ENCODE peak calls at places on chromosomes 4 and X, in four cellular contexts. Q is colonic mucosa, B is SK-N-SH, C is body of pancreas. O is an unnamed sample.

GRCh38 chrX:153576239-153576870 is 22.6 kb downstream of the CCNQ start:
- DNase-seq in Q (no peak), B (no peak), C (no peak), O (no peak)

GRCh38 chrX:71366674-71367256 is 608 bp downstream of the TAF1 start:
- DNase-seq in B (peak; percentile 44), C (peak; percentile 15), Q (peak; percentile 36), O (no peak)

GRCh38 chr4:98744372-98745150 is 86.2 kb upstream of the TSPAN5 start:
- DNase-seq in C (no peak), Q (peak; percentile 44), B (no peak), O (no peak)

GRCh38 chr4:6492861-6493667 is 20.6 kb upstream of the PPP2R2C start:
- DNase-seq in C (no peak), B (no peak), Q (peak; percentile 9), O (no peak)

GRCh38 chrX:24146283-24146865 is 3.2 kb upstream of the ZFX start:
- DNase-seq in C (no peak), B (no peak), Q (no peak), O (peak; percentile 14)

GRCh38 chrX:118884552-118885138 is 61.0 kb downstream of the ZCCHC12 start:
- DNase-seq in Q (peak; percentile 38), C (peak; percentile 47), B (no peak), O (no peak)

GRCh38 chr4:120853101-120853940 is 69.2 kb downstream of the PRDM5 start:
- DNase-seq in B (no peak), C (no peak), Q (no peak), O (no peak)

GRCh38 chr4:109702950-109703663 is at the start of gene CASP6:
- DNase-seq in B (peak; percentile 87), Q (peak; percentile 95), C (peak; percentile 92), O (no peak)

GRCh38 chrX:17736856-17737706 is at the start of gene SCML1:
- DNase-seq in C (peak; percentile 99), Q (peak; percentile 96), B (peak; percentile 84), O (peak; percentile 88)

GRCh38 chr4:87007345-87008181 is 72.8 kb downstream of the AFF1 start:
- DNase-seq in C (peak; percentile 69), B (peak; percentile 61), Q (peak; percentile 79), O (no peak)

GRCh38 chrX:129523076-129524055 is at the start of gene SMARCA1:
- DNase-seq in C (peak; percentile 58), Q (peak; percentile 24), B (peak; percentile 91), O (no peak)

GRCh38 chr4:130646886-130647285 is 1550.9 kb downstream of the C4orf33 start:
- DNase-seq in Q (no peak), B (no peak), C (no peak), O (no peak)

DNA sequence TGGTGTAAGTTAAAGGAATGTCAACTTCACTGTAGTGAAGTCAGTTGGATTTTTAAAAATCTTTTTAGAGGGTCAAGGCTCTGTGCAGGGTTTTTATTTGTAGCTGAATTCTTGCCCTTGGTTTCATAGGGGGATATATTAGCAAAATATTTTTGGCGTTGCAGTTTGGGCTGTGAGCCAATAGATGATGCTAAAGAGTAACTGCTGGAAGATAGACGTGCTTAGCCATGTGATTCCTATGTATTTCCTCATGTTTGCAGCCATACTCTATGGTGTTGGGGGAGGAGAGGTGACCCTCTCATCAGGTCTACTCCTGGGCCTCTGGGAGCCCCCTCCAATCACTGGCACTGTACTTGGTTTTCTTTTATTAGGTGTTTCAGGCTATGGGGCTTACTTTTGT is 246.7 kb upstream of the ARHGAP24 start:
- DNase-seq in C (no peak), Q (no peak), B (no peak), O (no peak)
- TF ChIP-seq CTCF in C (no peak), Q (no peak), B (no peak), O (no peak)

DNA sequence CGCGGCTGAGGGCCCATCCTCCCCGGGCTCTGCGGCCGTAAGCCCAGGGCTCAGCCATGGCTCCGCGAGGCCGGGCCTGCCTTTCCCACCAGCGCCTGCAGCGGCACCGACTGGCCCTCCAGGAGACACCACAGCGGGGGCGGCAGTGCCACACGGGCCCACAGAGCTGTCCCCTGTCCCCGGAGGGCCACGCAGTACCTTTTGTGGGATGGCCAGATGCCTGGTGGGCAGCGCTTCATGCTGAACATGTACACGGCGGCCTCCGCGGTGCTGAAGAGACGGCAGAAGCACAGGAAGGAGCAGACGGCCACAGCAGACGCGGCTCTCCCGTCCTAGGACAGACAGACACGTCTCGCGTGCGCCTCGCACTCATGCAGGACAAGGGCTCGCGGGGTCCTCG is 50.4 kb downstream of the GAK start:
- DNase-seq in Q (no peak), B (no peak), C (no peak), O (no peak)
- H3K4me3 ChIP-seq in Q (no peak overlapping the region), B (no peak overlapping the region), C (no peak overlapping the region), O (no peak overlapping the region)

GRCh38 chr4:83440148-83440814 is 15.3 kb downstream of the HELQ start:
- DNase-seq in C (no peak), Q (no peak), B (no peak), O (no peak)
- H3K36me3 ChIP-seq in C (peaks cover 20% of the 10 kb centered on the region), Q (no peaks in the 10 kb centered on the region), B (peaks cover 21% of the 10 kb centered on the region), O (peaks cover 1% of the 10 kb centered on the region)

DNA sequence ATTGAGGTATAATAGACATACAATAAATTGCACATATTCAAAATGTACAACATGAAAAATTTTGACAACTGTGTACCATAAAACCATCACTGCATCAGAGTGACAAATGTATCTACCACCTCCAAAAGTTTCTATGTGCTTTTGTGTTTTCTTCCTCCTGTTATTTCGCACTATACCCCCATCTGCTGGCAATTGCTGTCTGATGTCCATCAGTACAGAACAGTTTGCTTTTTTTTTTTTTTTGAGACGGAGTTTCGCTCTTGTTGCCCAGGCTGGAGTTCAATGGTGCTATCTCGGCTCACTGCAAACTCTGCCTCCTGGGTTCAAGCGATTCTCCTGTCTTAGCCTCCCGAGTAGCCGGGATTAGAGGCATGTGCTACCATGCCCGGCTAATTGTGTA is 154.3 kb upstream of the GIMD1 start:
- DNase-seq in Q (no peak), B (peak; percentile 20), C (no peak), O (no peak)
- TF ChIP-seq CTCF in Q (no peak), B (peak; percentile 49), C (no peak), O (no peak)

GRCh38 chr4:22695917-22696316 is 3.2 kb downstream of the GBA3 start:
- DNase-seq in B (no peak), Q (peak; percentile 32), C (peak; percentile 26), O (no peak)
- H3K4me3 ChIP-seq in B (no peak overlapping the region), Q (no peak overlapping the region), C (no peak overlapping the region), O (no peak overlapping the region)

DNA sequence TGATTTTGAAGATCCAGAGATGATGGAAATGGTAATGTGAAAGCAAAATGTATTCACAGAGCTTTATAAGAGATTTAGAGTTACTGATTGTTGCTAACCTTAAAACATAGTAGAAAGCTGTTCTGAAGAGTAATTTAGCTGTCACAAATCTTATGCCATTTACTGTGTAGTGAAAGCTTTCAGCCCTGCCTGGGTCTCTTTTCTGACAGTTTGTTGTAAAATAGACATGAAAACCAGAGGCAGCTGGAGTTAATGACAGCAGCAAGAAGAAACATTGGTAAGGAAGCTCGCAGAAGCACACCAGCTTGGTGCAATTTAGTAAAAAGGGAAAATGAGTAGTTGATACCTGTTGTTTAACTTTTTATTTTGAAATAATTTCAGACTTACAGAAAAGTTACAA is 21.1 kb downstream of the POLR2B start:
- DNase-seq in Q (no peak), B (no peak), C (no peak), O (no peak)
- H3K36me3 ChIP-seq in Q (peaks cover 7% of the 10 kb centered on the region), B (peaks cover 56% of the 10 kb centered on the region), C (peaks cover 31% of the 10 kb centered on the region), O (peaks cover 17% of the 10 kb centered on the region)

GRCh38 chr4:46648088-46648744 is 258.3 kb upstream of the GABRA2 start:
- DNase-seq in C (no peak), Q (peak; percentile 19), B (peak; percentile 26), O (no peak)
- TF ChIP-seq CTCF in C (no peak), Q (peak; percentile 50), B (peak; percentile 62), O (no peak)

GRCh38 chr4:113604955-113605354 is 156.6 kb downstream of the CAMK2D start:
- DNase-seq in Q (no peak), B (no peak), C (no peak), O (no peak)
- H3K4me3 ChIP-seq in Q (no peak overlapping the region), B (no peak overlapping the region), C (no peak overlapping the region), O (no peak overlapping the region)

DNA sequence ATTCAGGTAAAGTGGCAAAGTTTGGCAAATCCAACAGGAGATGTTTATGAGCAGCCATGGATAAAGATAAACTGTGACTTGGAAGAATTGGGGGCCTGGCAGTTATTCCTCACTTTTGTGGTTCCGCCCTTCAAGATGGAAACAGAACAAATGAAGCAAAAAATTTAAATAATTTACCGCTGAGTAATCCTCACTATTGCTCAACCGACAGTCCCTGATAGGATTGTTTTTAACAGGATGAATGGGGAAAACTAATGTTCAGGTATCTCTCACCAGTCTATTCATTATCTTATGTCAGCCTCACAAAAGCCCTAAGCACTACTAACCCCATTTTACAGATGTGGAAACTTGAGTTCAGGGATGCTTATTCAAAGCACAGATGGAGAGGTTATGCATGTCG is 90.8 kb downstream of the FNIP2 start:
- DNase-seq in C (no peak), Q (no peak), B (no peak), O (no peak)
- H3K36me3 ChIP-seq in C (peaks cover 20% of the 10 kb centered on the region), Q (peaks cover 6% of the 10 kb centered on the region), B (peaks cover 26% of the 10 kb centered on the region), O (peaks cover 4% of the 10 kb centered on the region)

GRCh38 chrX:15915959-15916703 is 61.5 kb upstream of the AP1S2 start:
- DNase-seq in C (no peak), B (no peak), Q (no peak), O (no peak)

GRCh38 chrX:15913161-15913560 is 58.5 kb upstream of the AP1S2 start:
- DNase-seq in B (no peak), Q (no peak), C (no peak), O (no peak)

GRCh38 chrX:15911729-15912550 is 57.3 kb upstream of the AP1S2 start:
- DNase-seq in B (no peak), Q (no peak), C (no peak), O (no peak)

GRCh38 chrX:15916704-15917084 is 62.1 kb upstream of the AP1S2 start:
- DNase-seq in Q (no peak), C (no peak), B (no peak), O (no peak)

DNA sequence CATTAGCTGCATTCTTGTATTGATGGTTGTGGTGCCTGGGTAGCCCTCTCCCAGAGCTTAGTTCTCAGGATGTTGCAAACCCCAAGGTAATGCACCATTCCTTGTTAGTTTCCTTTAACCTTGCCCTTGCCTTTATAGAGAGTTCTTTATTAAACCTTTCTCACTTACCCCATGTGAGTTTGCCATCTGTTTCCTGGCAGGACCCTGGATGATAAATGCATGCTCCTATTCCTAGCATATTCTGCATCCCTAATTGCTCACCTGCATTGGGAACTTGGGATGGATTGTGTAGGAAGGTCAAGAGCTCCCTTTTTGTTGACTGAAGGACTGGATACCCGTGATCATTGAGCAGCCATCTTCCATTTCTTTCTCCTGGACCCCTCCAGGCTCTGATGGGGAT is 59.9 kb upstream of the AP1S2 start:
- DNase-seq in Q (no peak), B (no peak), C (no peak), O (no peak)
- TF ChIP-seq CTCF in Q (no peak), B (no peak), C (no peak), O (no peak)

O was measured in BJ.